ENCODE peak calls at places on chromosomes 13 and 19, in six cellular contexts. One of them, this sample, is unnamed.

GRCh38 chr19:30225615-30226463 is 146.3 kb upstream of the ZNF536 start:
- DNase-seq in GM06990: no peak
- DNase-seq in upper lobe of left lung: peak
- DNase-seq in AG04450: no peak
- DNase-seq in BJ: no peak
- DNase-seq in right lobe of liver: no peak
- DNase-seq in this sample: no peak

GRCh38 chr19:10643968-10644290 is 10.2 kb upstream of the ILF3 start:
- DNase-seq in GM06990: no peak
- DNase-seq in upper lobe of left lung: no peak
- DNase-seq in AG04450: no peak
- DNase-seq in BJ: no peak
- DNase-seq in right lobe of liver: no peak
- DNase-seq in this sample: no peak

GRCh38 chr13:97020689-97021240 is 26.5 kb upstream of the OXGR1 start:
- DNase-seq in GM06990: no peak
- DNase-seq in upper lobe of left lung: no peak
- DNase-seq in AG04450: no peak
- DNase-seq in BJ: no peak
- DNase-seq in right lobe of liver: no peak
- DNase-seq in this sample: no peak

GRCh38 chr13:38239874-38240273 is 109.8 kb upstream of the UFM1 start:
- DNase-seq in GM06990: no peak
- DNase-seq in upper lobe of left lung: no peak
- DNase-seq in AG04450: no peak
- DNase-seq in BJ: no peak
- DNase-seq in right lobe of liver: no peak
- DNase-seq in this sample: no peak

GRCh38 chr19:982567-983170 is 1.5 kb upstream of the WDR18 start:
- DNase-seq in GM06990: peak
- DNase-seq in upper lobe of left lung: peak
- DNase-seq in AG04450: no peak
- DNase-seq in BJ: no peak
- DNase-seq in right lobe of liver: peak
- DNase-seq in this sample: peak

GRCh38 chr13:66367356-66367755 is 862.8 kb downstream of the PCDH9 start:
- DNase-seq in GM06990: no peak
- DNase-seq in upper lobe of left lung: no peak
- DNase-seq in AG04450: peak
- DNase-seq in BJ: no peak
- DNase-seq in right lobe of liver: no peak
- DNase-seq in this sample: no peak

GRCh38 chr13:113667771-113668490 is 912 bp downstream of the GRK1 start:
- DNase-seq in GM06990: no peak
- DNase-seq in upper lobe of left lung: peak
- DNase-seq in AG04450: no peak
- DNase-seq in BJ: no peak
- DNase-seq in right lobe of liver: no peak
- DNase-seq in this sample: no peak

GRCh38 chr13:76048675-76049396 is 412.7 kb downstream of the LMO7 start:
- DNase-seq in GM06990: no peak
- DNase-seq in upper lobe of left lung: no peak
- DNase-seq in AG04450: no peak
- DNase-seq in BJ: no peak
- DNase-seq in right lobe of liver: no peak
- DNase-seq in this sample: no peak

GRCh38 chr13:97298816-97299215 is 76.7 kb downstream of the MBNL2 start:
- DNase-seq in GM06990: no peak
- DNase-seq in upper lobe of left lung: no peak
- DNase-seq in AG04450: no peak
- DNase-seq in BJ: no peak
- DNase-seq in right lobe of liver: no peak
- DNase-seq in this sample: no peak

GRCh38 chr13:79382545-79383275 is 23.3 kb downstream of the RBM26 start:
- DNase-seq in GM06990: no peak
- DNase-seq in upper lobe of left lung: no peak
- DNase-seq in AG04450: no peak
- DNase-seq in BJ: no peak
- DNase-seq in right lobe of liver: no peak
- DNase-seq in this sample: peak

GRCh38 chr19:19613456-19613855 is 5.0 kb downstream of the PBX4 start:
- DNase-seq in GM06990: no peak
- DNase-seq in upper lobe of left lung: no peak
- DNase-seq in AG04450: no peak
- DNase-seq in BJ: peak
- DNase-seq in right lobe of liver: no peak
- DNase-seq in this sample: peak

GRCh38 chr19:3881272-3882040 is 971 bp downstream of the ATCAY start:
- DNase-seq in GM06990: no peak
- DNase-seq in upper lobe of left lung: no peak
- DNase-seq in AG04450: no peak
- DNase-seq in BJ: no peak
- DNase-seq in right lobe of liver: no peak
- DNase-seq in this sample: no peak

GRCh38 chr13:33870046-33870668 is 52.2 kb downstream of the RFC3 start:
- DNase-seq in GM06990: no peak
- DNase-seq in upper lobe of left lung: no peak
- DNase-seq in AG04450: no peak
- DNase-seq in BJ: no peak
- DNase-seq in right lobe of liver: peak
- DNase-seq in this sample: no peak

GRCh38 chr13:39496487-39496998 is 106.5 kb downstream of the LHFPL6 start:
- DNase-seq in GM06990: no peak
- DNase-seq in upper lobe of left lung: no peak
- DNase-seq in AG04450: no peak
- DNase-seq in BJ: no peak
- DNase-seq in right lobe of liver: no peak
- DNase-seq in this sample: no peak

GRCh38 chr19:27843861-27844260 is 1369.1 kb downstream of the UQCRFS1 start:
- DNase-seq in GM06990: no peak
- DNase-seq in upper lobe of left lung: no peak
- DNase-seq in AG04450: no peak
- DNase-seq in BJ: no peak
- DNase-seq in right lobe of liver: no peak
- DNase-seq in this sample: no peak

GRCh38 chr19:38057954-38058690 is 151.1 kb downstream of the SIPA1L3 start:
- DNase-seq in GM06990: no peak
- DNase-seq in upper lobe of left lung: no peak
- DNase-seq in AG04450: no peak
- DNase-seq in BJ: no peak
- DNase-seq in right lobe of liver: peak
- DNase-seq in this sample: peak

GRCh38 chr19:38056646-38057045 is 149.6 kb downstream of the SIPA1L3 start:
- DNase-seq in GM06990: no peak
- DNase-seq in upper lobe of left lung: no peak
- DNase-seq in AG04450: no peak
- DNase-seq in BJ: no peak
- DNase-seq in right lobe of liver: no peak
- DNase-seq in this sample: no peak

GRCh38 chr19:38061294-38061693 is 154.3 kb downstream of the SIPA1L3 start:
- DNase-seq in GM06990: no peak
- DNase-seq in upper lobe of left lung: no peak
- DNase-seq in AG04450: peak
- DNase-seq in BJ: peak
- DNase-seq in right lobe of liver: no peak
- DNase-seq in this sample: peak

GRCh38 chr19:38060346-38060745 is 153.3 kb downstream of the SIPA1L3 start:
- DNase-seq in GM06990: no peak
- DNase-seq in upper lobe of left lung: no peak
- DNase-seq in AG04450: no peak
- DNase-seq in BJ: no peak
- DNase-seq in right lobe of liver: no peak
- DNase-seq in this sample: no peak

DNA sequence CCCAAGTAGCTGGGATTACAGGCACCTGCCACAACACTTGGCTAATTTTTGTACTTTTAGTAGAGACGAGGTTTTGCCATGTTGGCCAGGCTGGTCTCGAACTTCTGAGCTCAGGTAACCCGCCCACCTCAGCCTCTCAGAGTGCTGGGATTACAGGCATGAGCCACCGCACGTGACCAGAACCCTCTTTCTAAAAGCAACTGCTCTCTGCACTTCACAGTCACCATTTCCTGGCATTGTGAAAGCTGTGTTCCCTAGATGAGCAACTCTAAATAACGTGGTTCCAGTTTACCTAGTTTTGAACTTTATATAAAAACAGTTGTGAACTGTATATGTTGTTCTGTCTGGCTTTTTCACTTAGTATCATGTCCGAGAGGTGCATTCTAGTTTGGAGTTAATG is 152.9 kb downstream of the SIPA1L3 start:
- DNase-seq in GM06990: no peak
- DNase-seq in upper lobe of left lung: no peak
- DNase-seq in AG04450: no peak
- DNase-seq in BJ: no peak
- DNase-seq in right lobe of liver: no peak
- DNase-seq in this sample: peak
- TF ChIP-seq CTCF in GM06990: no peak
- TF ChIP-seq CTCF in upper lobe of left lung: no peak
- TF ChIP-seq CTCF in AG04450: no peak
- TF ChIP-seq CTCF in BJ: no peak
- TF ChIP-seq CTCF in right lobe of liver: no peak
- TF ChIP-seq CTCF in this sample: no peak

DNA sequence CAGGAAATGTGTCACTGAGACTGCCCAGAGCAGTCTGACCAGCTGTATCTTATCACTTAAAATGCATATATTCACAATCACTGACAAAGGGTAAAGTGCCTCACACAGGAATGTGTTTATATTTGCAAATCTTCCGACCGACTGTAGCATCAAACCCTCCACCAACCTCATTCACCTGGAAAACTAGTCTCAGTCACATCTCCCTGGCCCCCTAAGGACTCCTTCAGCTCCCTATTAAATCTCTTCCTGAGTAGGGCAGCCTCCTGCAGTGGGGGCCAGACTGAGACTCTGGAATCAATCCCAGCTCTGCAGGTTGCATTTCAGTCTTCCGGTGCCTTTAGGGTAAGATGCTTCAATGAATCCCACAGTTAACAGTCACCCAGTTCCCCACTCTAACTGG is 738.2 kb upstream of the SLITRK5 start:
- DNase-seq in GM06990: no peak
- DNase-seq in upper lobe of left lung: no peak
- DNase-seq in AG04450: no peak
- DNase-seq in BJ: no peak
- DNase-seq in right lobe of liver: no peak
- DNase-seq in this sample: peak
- H3K4me3 ChIP-seq in GM06990: no peak
- H3K4me3 ChIP-seq in upper lobe of left lung: no peak
- H3K4me3 ChIP-seq in AG04450: no peak
- H3K4me3 ChIP-seq in BJ: no peak
- H3K4me3 ChIP-seq in right lobe of liver: no peak
- H3K4me3 ChIP-seq in this sample: no peak

GRCh38 chr13:44969858-44970484 is 19.3 kb downstream of the NUFIP1 start:
- DNase-seq in GM06990: no peak
- DNase-seq in upper lobe of left lung: no peak
- DNase-seq in AG04450: peak
- DNase-seq in BJ: no peak
- DNase-seq in right lobe of liver: no peak
- DNase-seq in this sample: peak

GRCh38 chr13:44971656-44972595 is 17.3 kb downstream of the NUFIP1 start:
- DNase-seq in GM06990: no peak
- DNase-seq in upper lobe of left lung: no peak
- DNase-seq in AG04450: no peak
- DNase-seq in BJ: no peak
- DNase-seq in right lobe of liver: no peak
- DNase-seq in this sample: no peak

GRCh38 chr13:44961997-44962396 is 27.3 kb downstream of the NUFIP1 start:
- DNase-seq in GM06990: no peak
- DNase-seq in upper lobe of left lung: no peak
- DNase-seq in AG04450: no peak
- DNase-seq in BJ: no peak
- DNase-seq in right lobe of liver: no peak
- DNase-seq in this sample: no peak

GRCh38 chr13:44972956-44973581 is 16.2 kb downstream of the NUFIP1 start:
- DNase-seq in GM06990: no peak
- DNase-seq in upper lobe of left lung: no peak
- DNase-seq in AG04450: no peak
- DNase-seq in BJ: no peak
- DNase-seq in right lobe of liver: no peak
- DNase-seq in this sample: peak

DNA sequence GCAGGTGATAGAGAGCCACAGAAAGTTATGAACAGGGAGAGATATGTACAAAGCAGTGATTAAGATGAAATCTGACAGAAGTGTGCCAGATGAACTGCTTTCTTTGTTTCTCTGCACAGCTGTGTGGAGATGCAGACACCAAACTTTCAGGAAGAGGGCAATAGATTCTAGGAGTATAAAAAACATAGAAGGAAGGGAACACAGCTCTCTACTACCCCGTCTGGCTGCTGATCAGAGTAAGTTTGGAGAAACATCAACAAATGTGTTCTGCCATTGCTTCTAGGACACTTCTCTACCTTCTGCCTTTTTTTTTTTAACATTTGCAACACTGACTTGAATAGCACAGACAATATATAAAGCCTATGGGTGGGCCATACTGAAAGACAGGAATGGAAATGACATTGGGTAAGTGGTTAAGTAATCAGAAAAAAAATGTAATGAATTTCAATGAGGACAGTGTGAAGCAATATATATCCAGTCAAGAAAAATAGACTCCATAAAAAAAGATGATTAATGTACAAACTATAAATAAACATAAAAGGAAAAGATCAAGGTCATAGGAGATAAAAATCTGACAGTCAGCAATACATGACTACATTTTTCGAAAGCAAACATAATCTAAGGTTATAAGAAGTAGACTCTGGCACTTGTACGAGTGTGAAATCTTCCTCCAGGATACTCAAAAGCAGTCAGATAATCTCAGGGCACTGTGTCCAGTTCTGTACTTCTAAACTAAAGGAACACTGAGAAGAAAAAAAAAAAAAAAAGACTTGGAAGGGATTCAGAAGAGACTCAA is 21.4 kb downstream of the NUFIP1 start:
- DNase-seq in GM06990: no peak
- DNase-seq in upper lobe of left lung: no peak
- DNase-seq in AG04450: no peak
- DNase-seq in BJ: no peak
- DNase-seq in right lobe of liver: no peak
- DNase-seq in this sample: no peak
- TF ChIP-seq CTCF in GM06990: no peak
- TF ChIP-seq CTCF in upper lobe of left lung: no peak
- TF ChIP-seq CTCF in AG04450: peak
- TF ChIP-seq CTCF in BJ: peak
- TF ChIP-seq CTCF in right lobe of liver: no peak
- TF ChIP-seq CTCF in this sample: peak

GRCh38 chr19:7113233-7113632 is 43.7 kb downstream of the ZNF557 start:
- DNase-seq in GM06990: no peak
- DNase-seq in upper lobe of left lung: no peak
- DNase-seq in AG04450: no peak
- DNase-seq in BJ: no peak
- DNase-seq in right lobe of liver: no peak
- DNase-seq in this sample: no peak

GRCh38 chr19:7119582-7119981 is 50.1 kb downstream of the ZNF557 start:
- DNase-seq in GM06990: no peak
- DNase-seq in upper lobe of left lung: peak
- DNase-seq in AG04450: no peak
- DNase-seq in BJ: no peak
- DNase-seq in right lobe of liver: no peak
- DNase-seq in this sample: no peak

GRCh38 chr19:7115721-7116120 is 46.2 kb downstream of the ZNF557 start:
- DNase-seq in GM06990: no peak
- DNase-seq in upper lobe of left lung: no peak
- DNase-seq in AG04450: no peak
- DNase-seq in BJ: no peak
- DNase-seq in right lobe of liver: no peak
- DNase-seq in this sample: no peak

GRCh38 chr19:7120499-7120898 is 51.0 kb downstream of the ZNF557 start:
- DNase-seq in GM06990: no peak
- DNase-seq in upper lobe of left lung: no peak
- DNase-seq in AG04450: no peak
- DNase-seq in BJ: no peak
- DNase-seq in right lobe of liver: no peak
- DNase-seq in this sample: no peak

GRCh38 chr19:7117248-7117647 is 47.7 kb downstream of the ZNF557 start:
- DNase-seq in GM06990: no peak
- DNase-seq in upper lobe of left lung: no peak
- DNase-seq in AG04450: no peak
- DNase-seq in BJ: no peak
- DNase-seq in right lobe of liver: no peak
- DNase-seq in this sample: no peak
- H3K4me3 ChIP-seq in GM06990: no peak
- H3K4me3 ChIP-seq in upper lobe of left lung: no peak
- H3K4me3 ChIP-seq in AG04450: no peak
- H3K4me3 ChIP-seq in BJ: no peak
- H3K4me3 ChIP-seq in right lobe of liver: no peak
- H3K4me3 ChIP-seq in this sample: no peak

This sample was measured in epithelial cell of esophagus.